ENCODE peak calls at places on chromosomes 1 and 21, in four cellular contexts. N, J, P and X are unnamed samples.

GRCh38 chr1:21904725-21905520 is 32.2 kb downstream of the HSPG2 start:
- DNase-seq in N (no peak), P (peak), J (no peak), X (no peak)

GRCh38 chr1:76593614-76594013 is 273.7 kb upstream of the ST6GALNAC5 start:
- DNase-seq in J (no peak), N (no peak), P (no peak), X (no peak)

GRCh38 chr1:50978852-50979781 is 9.1 kb downstream of the CDKN2C start:
- DNase-seq in P (peak), J (peak), N (no peak), X (peak)

GRCh38 chr1:43541721-43542401 is 11.2 kb downstream of the PTPRF start:
- DNase-seq in P (no peak), J (peak), N (no peak), X (no peak)

GRCh38 chr1:77847621-77848080 is 40.8 kb upstream of the NEXN start:
- DNase-seq in J (no peak), N (no peak), P (no peak), X (no peak)

GRCh38 chr1:15255582-15256149 is 8.6 kb downstream of the FHAD1 start:
- DNase-seq in P (no peak), J (no peak), N (no peak), X (no peak)

GRCh38 chr1:105872761-105873286 is 1183.7 kb upstream of the PRMT6 start:
- DNase-seq in N (no peak), P (no peak), J (no peak), X (no peak)

GRCh38 chr1:198671136-198671535 is 32.3 kb downstream of the PTPRC start:
- DNase-seq in P (no peak), J (no peak), N (no peak), X (no peak)

GRCh38 chr1:45340816-45341215 is 576 bp upstream of the MUTYH start:
- DNase-seq in P (peak), N (no peak), J (peak), X (no peak)

GRCh38 chr21:45224189-45224938 is 63.3 kb downstream of the POFUT2 start:
- DNase-seq in N (no peak), J (no peak), P (no peak), X (no peak)

GRCh38 chr1:6961289-6961688 is 176.0 kb downstream of the CAMTA1 start:
- DNase-seq in P (no peak), J (no peak), N (no peak), X (no peak)

GRCh38 chr1:30329263-30329753 is 394.1 kb downstream of the MATN1 start:
- DNase-seq in J (no peak), P (no peak), N (no peak), X (no peak)

GRCh38 chr1:223137402-223138100 is 5.5 kb downstream of the TLR5 start:
- DNase-seq in N (no peak), J (peak), P (no peak), X (no peak)

GRCh38 chr1:221740941-221741363 is 937 bp downstream of the DUSP10 start:
- DNase-seq in P (peak), J (no peak), N (no peak), X (no peak)

GRCh38 chr1:50266509-50266908 is 156.7 kb downstream of the DMRTA2 start:
- DNase-seq in N (no peak), J (no peak), P (no peak), X (no peak)

GRCh38 chr1:221845650-221846371 is 103.9 kb upstream of the DUSP10 start:
- DNase-seq in J (peak), P (peak), N (no peak), X (peak)

GRCh38 chr1:32855861-32856617 is 14.7 kb downstream of the FNDC5 start:
- DNase-seq in N (no peak), P (no peak), J (no peak), X (no peak)

GRCh38 chr1:153474349-153474748 is 13.9 kb upstream of the S100A7 start:
- DNase-seq in J (no peak), N (no peak), P (no peak), X (no peak)

GRCh38 chr21:39363607-39364555 is 15.0 kb upstream of the HMGN1 start:
- DNase-seq in N (no peak), P (peak), J (no peak), X (no peak)

GRCh38 chr1:66210653-66211052 is 323.3 kb upstream of the SGIP1 start:
- DNase-seq in J (no peak), N (no peak), P (no peak), X (no peak)

GRCh38 chr21:31266241-31266640 is 77.8 kb downstream of the TIAM1 start:
- DNase-seq in J (no peak), P (no peak), N (no peak), X (no peak)

GRCh38 chr1:92572520-92572919 is 85.8 kb upstream of the GFI1 start:
- DNase-seq in J (no peak), P (peak), N (no peak), X (no peak)

GRCh38 chr1:35222322-35223108 is 29.6 kb upstream of the SFPQ start:
- DNase-seq in P (peak), N (no peak), J (no peak), X (no peak)

GRCh38 chr1:118158918-118159317 is 26.1 kb downstream of the SPAG17 start:
- DNase-seq in N (no peak), P (no peak), J (no peak), X (no peak)

GRCh38 chr1:25549273-25550154 is 6.1 kb downstream of the LDLRAP1 start:
- DNase-seq in P (peak), N (no peak), J (peak), X (no peak)

GRCh38 chr1:191290441-191290840 is 812.8 kb upstream of the BRINP3 start:
- DNase-seq in J (no peak), N (no peak), P (peak), X (peak)

GRCh38 chr1:69016468-69016867 is 519.6 kb upstream of the DEPDC1 start:
- DNase-seq in P (no peak), N (no peak), J (no peak), X (no peak)

GRCh38 chr1:15902882-15903281 is 55.4 kb downstream of the SPEN start:
- DNase-seq in P (no peak), N (no peak), J (no peak), X (peak)

GRCh38 chr21:37593015-37593414 is 226.4 kb downstream of the DYRK1A start:
- DNase-seq in P (no peak), J (no peak), N (peak), X (no peak)
- TF ChIP-seq HMGXB4 in P (no peak), J (no peak), N (no peak), X (no peak)

DNA sequence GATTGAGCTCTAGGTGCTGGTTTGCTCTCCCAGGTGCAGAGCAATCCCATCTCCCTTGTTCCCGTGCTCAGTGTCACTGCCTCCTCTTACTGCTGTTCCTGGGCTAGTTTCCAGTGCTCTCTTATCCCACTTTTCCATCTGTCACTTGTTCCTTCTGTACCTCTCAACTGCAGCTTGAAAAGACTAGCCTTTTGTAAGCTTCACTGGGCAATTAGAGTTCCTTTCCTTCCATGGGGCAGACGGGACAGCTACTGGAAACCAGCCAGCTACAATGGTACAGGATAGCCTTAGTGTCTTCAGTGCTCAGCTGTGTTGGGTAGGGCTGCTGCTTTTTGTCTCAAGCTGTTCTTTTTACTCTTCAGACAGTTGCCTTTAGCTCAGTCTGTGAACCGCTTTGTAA is 31.6 kb downstream of the AGT start:
- DNase-seq in N (no peak), P (peak), J (no peak), X (no peak)
- TF ChIP-seq HMGXB4 in N (no peak), P (no peak), J (no peak), X (no peak)

GRCh38 chr21:43325968-43326367 is 101.0 kb downstream of the SIK1 start:
- DNase-seq in P (peak), J (no peak), N (no peak), X (no peak)
- TF ChIP-seq HMGXB4 in P (no peak), J (no peak), N (no peak), X (no peak)

DNA sequence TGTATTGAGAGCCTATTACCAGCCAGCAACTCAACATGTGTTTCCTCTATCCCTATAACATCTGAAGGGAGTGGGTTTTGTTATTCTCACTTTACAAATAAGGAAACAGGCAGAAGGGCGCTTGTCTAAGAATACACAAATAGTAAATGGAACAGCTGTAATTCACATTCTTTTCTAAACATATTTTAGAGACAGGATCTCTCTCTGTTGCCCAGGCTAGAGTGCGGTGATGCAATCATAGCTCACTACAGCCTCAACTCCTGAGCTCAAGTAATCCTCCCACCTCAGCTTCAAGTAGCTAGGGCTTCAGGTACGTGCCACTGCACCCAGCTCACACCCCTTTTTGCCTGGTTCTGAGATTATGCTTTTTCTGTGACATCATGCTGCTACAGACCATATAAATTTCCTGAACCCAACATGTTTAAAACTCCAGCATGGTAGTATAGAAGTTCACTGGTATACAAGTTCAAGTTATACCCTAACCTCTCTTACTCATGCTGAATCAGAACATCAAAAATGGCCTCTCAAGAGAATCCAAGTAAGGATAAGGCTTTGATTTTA is 8.6 kb upstream of the TACSTD2 start:
- DNase-seq in N (no peak), J (no peak), P (no peak), X (no peak)
- TF ChIP-seq HMGXB4 in N (no peak), J (no peak), P (no peak), X (no peak)

GRCh38 chr1:186202174-186202843 is 172.7 kb downstream of the TPR start:
- DNase-seq in P (no peak), J (no peak), N (no peak), X (no peak)
- TF ChIP-seq HMGXB4 in P (no peak), J (no peak), N (no peak), X (no peak)

GRCh38 chr1:53145942-53146708 is 3.7 kb upstream of the SLC1A7 start:
- DNase-seq in P (peak), J (peak), N (no peak), X (peak)
- TF ChIP-seq HMGXB4 in P (no peak), J (no peak), N (no peak), X (no peak)

DNA sequence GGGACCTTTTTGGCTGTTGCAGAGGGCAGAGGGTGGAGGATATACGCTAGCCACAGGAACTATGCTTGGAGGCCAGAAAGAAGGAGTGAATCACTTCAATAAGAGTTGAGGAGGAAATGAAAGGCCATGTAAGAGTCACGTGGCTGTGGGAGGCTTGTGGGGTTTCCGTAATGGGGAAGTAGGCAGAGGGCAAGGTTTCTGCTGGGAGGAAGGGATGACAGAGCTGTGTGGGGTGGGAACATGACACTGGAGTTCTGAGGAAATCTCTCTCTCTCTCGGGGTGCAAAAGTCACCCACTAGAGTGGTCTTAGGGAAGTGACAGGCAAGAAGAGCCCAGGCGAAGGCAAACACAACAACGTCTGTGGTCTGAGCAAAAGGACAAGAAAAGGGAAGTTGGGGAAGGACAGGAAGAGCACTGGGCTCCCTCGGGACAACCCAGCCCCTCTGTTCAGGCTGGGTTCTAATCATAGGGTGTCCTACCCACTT is 3.9 kb upstream of the CD1C start:
- DNase-seq in P (no peak), J (no peak), N (no peak), X (no peak)
- TF ChIP-seq HMGXB4 in P (no peak), J (no peak), N (no peak), X (no peak)

GRCh38 chr1:224213438-224214119 is 30.5 kb downstream of the DEGS1 start:
- DNase-seq in P (peak), N (peak), J (no peak), X (no peak)
- TF ChIP-seq HMGXB4 in P (no peak), N (no peak), J (no peak), X (no peak)